ENCODE peak calls at places on chromosome 3, in seven cellular contexts. O is AG09309, X is fibroblast of lung, S is HCT116, U is lower leg skin, D is breast epithelium, G is left ventricle myocardium inferior. F is an unnamed sample.

GRCh38 chr3:119181765-119182164 is 8.4 kb downstream of the UPK1B start:
- DNase-seq in O (no peak), X (peak), S (no peak), U (no peak), D (no peak), G (no peak), F (no peak)

GRCh38 chr3:179098388-179099077 is 26.9 kb upstream of the ZMAT3 start:
- DNase-seq in O (no peak), X (peak), S (no peak), U (no peak), D (no peak), G (no peak), F (no peak)

GRCh38 chr3:118863731-118864322 is 170.8 kb downstream of the IGSF11 start:
- DNase-seq in O (no peak), X (no peak), S (peak), U (no peak), D (no peak), G (no peak), F (no peak)

GRCh38 chr3:98655666-98656065 is 62.3 kb upstream of the CPOX start:
- DNase-seq in O (peak), X (peak), S (no peak), U (no peak), D (no peak), G (no peak), F (no peak)

GRCh38 chr3:144864646-144865045 is 893.0 kb downstream of the DIPK2A start:
- DNase-seq in O (no peak), X (no peak), S (no peak), U (no peak), D (no peak), G (no peak), F (no peak)

GRCh38 chr3:170506556-170506955 is 79.3 kb downstream of the SLC7A14 start:
- DNase-seq in O (no peak), X (peak), S (no peak), U (no peak), D (no peak), G (no peak), F (no peak)

GRCh38 chr3:126782554-126782953 is 78.5 kb downstream of the CHCHD6 start:
- DNase-seq in O (peak), X (peak), S (peak), U (peak), D (no peak), G (no peak), F (peak)

GRCh38 chr3:32873491-32874130 is 55.8 kb downstream of the TRIM71 start:
- DNase-seq in O (no peak), X (no peak), S (no peak), U (no peak), D (no peak), G (no peak), F (no peak)

GRCh38 chr3:106281231-106281630 is 412.4 kb upstream of the CBLB start:
- DNase-seq in O (no peak), X (peak), S (no peak), U (no peak), D (no peak), G (no peak), F (no peak)

GRCh38 chr3:88149146-88149515 is 628 bp upstream of the C3orf38 start:
- DNase-seq in O (no peak), X (no peak), S (peak), U (peak), D (no peak), G (no peak), F (no peak)

GRCh38 chr3:184579513-184579912 is 17.9 kb downstream of the EPHB3 start:
- DNase-seq in O (no peak), X (no peak), S (no peak), U (no peak), D (no peak), G (no peak), F (no peak)

GRCh38 chr3:120418866-120419490 is 31.8 kb downstream of the FSTL1 start:
- DNase-seq in O (no peak), X (no peak), S (peak), U (no peak), D (no peak), G (peak), F (peak)

GRCh38 chr3:120415756-120416155 is 35.0 kb downstream of the FSTL1 start:
- DNase-seq in O (no peak), X (no peak), S (no peak), U (no peak), D (no peak), G (no peak), F (no peak)

GRCh38 chr3:120416868-120417267 is 33.9 kb downstream of the FSTL1 start:
- DNase-seq in O (no peak), X (no peak), S (no peak), U (no peak), D (no peak), G (no peak), F (peak)

GRCh38 chr3:120418446-120418845 is 32.3 kb downstream of the FSTL1 start:
- DNase-seq in O (no peak), X (no peak), S (no peak), U (no peak), D (no peak), G (no peak), F (no peak)

DNA sequence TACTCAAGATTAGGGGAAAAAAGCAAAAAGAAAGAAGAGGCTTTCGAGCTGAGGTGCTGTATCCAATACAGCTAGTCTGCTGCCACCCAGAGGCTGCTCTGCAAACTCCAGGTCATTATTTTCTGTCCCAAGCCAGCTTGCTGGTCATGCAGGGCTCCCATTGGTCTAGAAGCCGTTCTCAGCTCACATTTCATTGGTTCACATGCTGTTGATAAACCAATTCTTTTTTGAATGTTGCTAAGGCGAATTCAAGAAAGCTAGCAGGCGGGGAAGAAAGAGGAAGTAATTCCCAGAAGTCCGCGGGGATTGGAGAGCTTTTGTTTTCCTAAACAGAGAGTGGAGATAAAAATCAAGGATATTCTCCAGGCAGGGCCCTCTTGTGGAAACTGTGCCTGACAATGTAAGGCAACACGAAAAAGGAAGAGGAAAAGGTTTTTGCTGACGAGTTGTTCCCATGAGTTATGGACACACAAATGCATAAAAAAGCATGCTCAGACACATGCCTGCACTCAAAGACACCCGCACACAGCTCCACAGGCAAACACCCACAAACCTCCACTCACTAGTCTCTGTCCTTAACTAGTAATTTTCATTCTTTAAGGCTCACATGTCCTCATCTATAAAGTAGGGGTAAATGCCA is 33.4 kb downstream of the FSTL1 start:
- DNase-seq in O (peak), X (peak), S (peak), U (peak), D (peak), G (peak), F (peak)
- H3K4me3 ChIP-seq in O (no peak), X (peak), S (peak), U (no peak), D (no peak), G (peak), F (no peak)

GRCh38 chr3:4935347-4935746 is 43.9 kb upstream of the BHLHE40 start:
- DNase-seq in O (no peak), X (peak), S (no peak), U (no peak), D (no peak), G (no peak), F (no peak)
- TF ChIP-seq CTCF in O (no peak), X (no peak), S (no peak), U (no peak), D (no peak), G (no peak), F (no peak)

GRCh38 chr3:197154-197855 is 742 bp downstream of the CHL1 start:
- DNase-seq in O (no peak), X (no peak), S (no peak), U (no peak), D (peak), G (peak), F (peak)

GRCh38 chr3:195662-196061 is 901 bp upstream of the CHL1 start:
- DNase-seq in O (no peak), X (no peak), S (no peak), U (no peak), D (no peak), G (no peak), F (no peak)

GRCh38 chr3:197891-198491 is 1.4 kb downstream of the CHL1 start:
- DNase-seq in O (no peak), X (no peak), S (no peak), U (no peak), D (peak), G (peak), F (peak)

GRCh38 chr3:194421-194820 is 2.1 kb upstream of the CHL1 start:
- DNase-seq in O (no peak), X (no peak), S (no peak), U (no peak), D (no peak), G (no peak), F (no peak)

GRCh38 chr3:196322-197153 is at the start of gene CHL1:
- DNase-seq in O (no peak), X (no peak), S (no peak), U (no peak), D (no peak), G (no peak), F (no peak)
- H3K4me3 ChIP-seq in O (no peak), X (no peak), S (no peak), U (peak), D (peak), G (peak), F (no peak)

GRCh38 chr3:182392182-182392917 is 401.0 kb upstream of the ATP11B start:
- DNase-seq in O (no peak), X (no peak), S (no peak), U (no peak), D (no peak), G (no peak), F (peak)
- TF ChIP-seq CTCF in O (no peak), X (no peak), S (no peak), U (no peak), D (no peak), G (no peak), F (no peak)

DNA sequence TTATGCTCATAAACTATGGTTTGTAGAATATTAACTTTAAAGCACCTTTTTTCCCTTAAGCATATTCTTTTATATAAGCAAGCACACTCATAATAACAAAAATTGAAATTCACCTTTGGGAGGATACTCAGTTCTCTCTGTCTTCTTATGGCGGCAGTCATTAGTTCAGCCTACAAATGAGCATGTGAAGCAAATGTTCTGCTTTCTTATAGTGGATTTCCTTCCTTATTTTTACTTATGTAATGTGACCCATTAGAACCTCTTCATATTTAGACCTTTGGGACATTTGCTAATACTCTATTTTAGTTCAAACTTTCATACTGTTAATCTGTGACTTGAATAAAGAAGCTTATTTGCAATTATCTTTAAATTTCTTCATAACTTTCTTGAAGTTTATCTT is at the start of gene P2RY13:
- DNase-seq in O (no peak), X (no peak), S (no peak), U (no peak), D (no peak), G (no peak), F (no peak)
- H3K4me3 ChIP-seq in O (no peak), X (no peak), S (no peak), U (no peak), D (peak), G (peak), F (no peak)

GRCh38 chr3:52383446-52383845 is 61.5 kb downstream of the SEMA3G start:
- DNase-seq in O (no peak), X (no peak), S (no peak), U (no peak), D (no peak), G (no peak), F (no peak)

GRCh38 chr3:52384009-52384761 is 60.7 kb downstream of the SEMA3G start:
- DNase-seq in O (no peak), X (no peak), S (no peak), U (no peak), D (no peak), G (no peak), F (no peak)

GRCh38 chr3:52387481-52387880 is 57.4 kb downstream of the SEMA3G start:
- DNase-seq in O (no peak), X (no peak), S (no peak), U (no peak), D (no peak), G (no peak), F (no peak)

GRCh38 chr3:52388348-52388821 is 56.5 kb downstream of the SEMA3G start:
- DNase-seq in O (no peak), X (no peak), S (no peak), U (no peak), D (no peak), G (no peak), F (no peak)

DNA sequence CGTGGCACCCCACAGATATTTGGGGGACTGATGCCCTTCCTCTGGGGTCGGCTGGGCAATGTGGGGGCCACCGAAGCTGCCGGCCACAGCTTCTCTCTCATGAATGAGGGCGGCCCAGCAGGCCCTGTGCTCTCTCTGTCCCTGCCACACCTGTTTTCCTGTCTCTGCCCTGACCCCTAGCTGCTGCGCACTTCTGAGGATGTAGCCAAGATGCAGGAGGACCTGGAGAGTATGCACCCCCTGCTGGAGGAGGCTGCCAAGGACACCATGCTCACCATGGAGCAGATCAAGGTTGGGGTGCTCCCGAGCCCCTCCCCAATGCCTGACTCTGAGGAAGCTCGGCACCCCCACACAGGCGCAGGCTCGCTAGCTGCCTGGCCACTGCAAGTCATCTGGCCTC is 59.7 kb downstream of the SEMA3G start:
- DNase-seq in O (no peak), X (peak), S (peak), U (no peak), D (no peak), G (no peak), F (no peak)
- TF ChIP-seq CTCF in O (peak), X (peak), S (peak), U (no peak), D (no peak), G (peak), F (no peak)

DNA sequence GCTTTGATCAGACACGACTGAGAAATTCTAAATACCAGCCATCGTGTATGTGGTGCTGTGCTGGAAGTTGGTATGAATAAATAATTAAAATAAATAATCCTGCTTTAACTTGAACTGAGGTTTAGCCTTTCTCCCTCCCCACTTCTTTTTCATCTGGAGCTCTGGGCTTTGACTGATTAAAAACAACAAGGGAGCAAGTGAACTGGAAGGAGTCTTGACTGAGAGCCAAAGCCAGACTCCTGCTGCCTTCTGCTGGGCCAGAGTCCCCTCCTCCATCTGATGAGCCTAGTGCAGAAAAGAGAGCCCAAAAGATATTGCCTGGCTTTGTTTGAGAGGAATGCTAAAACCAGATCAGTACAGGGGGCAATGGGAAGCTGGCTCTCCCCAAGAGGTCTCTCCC is 96.0 kb downstream of the CCNL1 start:
- DNase-seq in O (no peak), X (peak), S (no peak), U (no peak), D (no peak), G (no peak), F (no peak)
- H3K4me3 ChIP-seq in O (no peak), X (no peak), S (no peak), U (no peak), D (no peak), G (no peak), F (no peak)

GRCh38 chr3:123692041-123692440 is 107.2 kb upstream of the HACD2 start:
- DNase-seq in O (no peak), X (no peak), S (no peak), U (no peak), D (no peak), G (no peak), F (no peak)

GRCh38 chr3:123694377-123695147 is 109.7 kb upstream of the HACD2 start:
- DNase-seq in O (no peak), X (peak), S (no peak), U (no peak), D (no peak), G (no peak), F (no peak)

GRCh38 chr3:123695152-123695551 is 110.3 kb upstream of the HACD2 start:
- DNase-seq in O (no peak), X (peak), S (no peak), U (no peak), D (no peak), G (no peak), F (no peak)

GRCh38 chr3:123693584-123693983 is 108.7 kb upstream of the HACD2 start:
- DNase-seq in O (no peak), X (no peak), S (no peak), U (no peak), D (no peak), G (no peak), F (no peak)

GRCh38 chr3:123692671-123693070 is 107.8 kb upstream of the HACD2 start:
- DNase-seq in O (no peak), X (no peak), S (no peak), U (no peak), D (no peak), G (no peak), F (no peak)
- TF ChIP-seq CTCF in O (no peak), X (no peak), S (no peak), U (no peak), D (no peak), G (no peak), F (no peak)

F was measured in mucosa of descending colon.